ENCODE peak calls at places on chromosomes 4 and X, in seven cellular contexts. A, K, T, U, O, B and M are unnamed samples.

GRCh38 chrX:149877636-149878035 is 3.3 kb upstream of the MAGEA8 start:
- DNase-seq in B (no peak), U (no peak), T (no peak), A (no peak), K (no peak), O (no peak), M (no peak)

GRCh38 chr4:123806057-123806456 is 409.5 kb downstream of the SPRY1 start:
- DNase-seq in T (no peak), O (no peak), K (no peak), B (no peak), A (no peak), U (no peak), M (no peak)

GRCh38 chrX:54807524-54808108 is at the start of gene MAGED2:
- DNase-seq in K (no peak), B (no peak), U (peak), A (peak), O (no peak), T (no peak), M (no peak)

GRCh38 chr4:121358473-121358872 is 22.3 kb downstream of the QRFPR start:
- DNase-seq in U (no peak), A (no peak), K (no peak), O (no peak), B (no peak), T (no peak), M (no peak)

GRCh38 chr4:147596976-147597375 is 20.2 kb upstream of the TMEM184C start:
- DNase-seq in A (no peak), U (peak), T (no peak), O (no peak), B (peak), K (no peak), M (no peak)

GRCh38 chr4:87032884-87033533 is 98.2 kb downstream of the AFF1 start:
- DNase-seq in K (no peak), T (no peak), A (no peak), B (no peak), U (no peak), O (no peak), M (no peak)

GRCh38 chr4:38857354-38858096 is 908 bp upstream of the TLR6 start:
- DNase-seq in T (peak), B (no peak), K (peak), O (no peak), A (no peak), U (no peak), M (peak)

GRCh38 chr4:172898715-172899114 is 269.9 kb upstream of the GALNT7 start:
- DNase-seq in B (peak), A (no peak), O (no peak), U (no peak), T (no peak), K (no peak), M (no peak)

GRCh38 chrX:118188977-118189376 is 72.4 kb upstream of the KLHL13 start:
- DNase-seq in T (no peak), A (no peak), O (no peak), B (no peak), K (no peak), U (peak), M (no peak)

DNA sequence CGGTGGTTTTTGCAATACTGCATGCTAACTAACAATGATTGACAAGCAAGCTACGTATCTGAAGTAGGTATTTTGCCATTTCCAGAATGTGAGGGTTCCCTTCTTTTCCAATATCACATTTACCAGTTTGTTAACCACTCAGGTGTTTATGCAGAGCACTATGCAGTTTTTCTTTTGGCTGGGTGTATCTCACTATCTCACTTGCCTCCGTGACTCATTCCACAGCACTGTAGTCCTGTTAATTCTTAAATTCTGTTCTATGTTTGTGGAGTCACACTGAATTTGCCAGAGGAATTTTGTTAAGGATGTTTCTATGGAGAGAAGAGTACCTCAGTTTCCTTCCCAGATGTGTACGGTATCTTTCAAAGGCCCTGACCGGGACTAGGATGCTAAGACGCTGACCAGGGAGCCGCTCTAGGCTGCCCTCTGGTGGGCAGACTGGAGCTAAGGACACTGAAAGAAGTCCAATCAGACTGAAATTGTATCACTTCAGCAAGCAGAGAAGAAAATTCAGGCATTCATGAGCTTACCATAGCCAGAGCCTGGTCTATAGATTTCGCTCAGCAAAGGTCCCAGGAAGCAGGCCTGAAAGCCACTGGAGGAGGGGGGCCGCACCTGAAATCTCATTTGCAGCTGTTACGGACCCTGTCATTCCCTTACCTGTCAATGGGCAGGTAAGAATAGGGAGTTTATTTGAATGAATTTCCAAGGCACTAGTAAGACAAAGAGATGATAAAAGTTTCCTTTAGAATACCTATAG is 388.4 kb upstream of the SPOCK3 start:
- DNase-seq in U (peak), B (peak), K (no peak), A (peak), T (no peak), O (no peak), M (peak)
- TF ChIP-seq CTCF in U (peak), B (no peak), K (peak), A (peak), T (peak), O (peak), M (peak)

GRCh38 chr4:25801594-25801993 is 61.2 kb downstream of the SEL1L3 start:
- DNase-seq in O (no peak), A (no peak), T (no peak), B (no peak), K (peak), U (no peak), M (no peak)
- TF ChIP-seq CTCF in O (no peak), A (no peak), T (no peak), B (no peak), K (no peak), U (no peak), M (no peak)

DNA sequence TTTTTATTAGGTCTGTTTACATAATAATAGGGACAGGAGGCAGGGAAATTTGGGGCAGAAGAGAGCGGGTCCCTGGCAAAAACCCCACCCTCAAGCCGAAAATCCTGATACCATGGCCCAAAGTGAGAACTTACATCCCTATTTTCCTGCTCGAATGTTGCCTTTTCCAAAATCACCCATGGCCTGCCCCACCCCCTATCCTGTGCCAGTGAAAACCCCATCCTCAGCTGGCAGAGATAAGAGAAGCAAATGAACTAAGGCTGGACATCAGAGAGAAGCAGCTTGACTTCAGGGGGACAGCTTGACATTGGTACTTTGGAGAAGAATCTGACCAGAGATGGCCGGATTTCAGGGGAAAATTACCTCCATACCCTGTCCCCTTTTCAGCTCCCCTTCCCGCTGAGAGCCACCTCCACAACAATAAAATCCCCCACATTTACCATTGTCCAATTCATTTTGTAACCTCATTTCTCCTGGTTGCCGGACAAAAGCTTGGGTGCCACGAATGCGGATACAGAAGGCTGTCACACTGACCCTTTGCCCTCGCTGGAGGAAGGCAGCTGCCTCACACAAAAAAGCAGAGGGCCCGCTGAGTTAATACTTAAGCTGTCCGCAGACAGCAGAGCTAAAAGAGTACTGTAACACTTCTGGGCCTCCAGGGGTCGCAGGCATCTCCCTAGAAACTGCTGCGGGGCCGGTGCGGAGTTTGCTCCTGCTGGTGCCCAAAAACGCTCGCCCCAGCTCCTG is 196.2 kb downstream of the SNCA start:
- DNase-seq in K (peak), O (peak), A (peak), T (no peak), B (no peak), U (peak), M (no peak)
- TF ChIP-seq CTCF in K (no peak), O (peak), A (peak), T (no peak), B (no peak), U (peak), M (no peak)

GRCh38 chr4:153451931-153452660 is 14.1 kb upstream of the TMEM131L start:
- DNase-seq in U (peak), K (no peak), T (no peak), B (no peak), O (no peak), A (no peak), M (no peak)
- TF ChIP-seq CTCF in U (no peak), K (no peak), T (no peak), B (no peak), O (no peak), A (no peak), M (no peak)

DNA sequence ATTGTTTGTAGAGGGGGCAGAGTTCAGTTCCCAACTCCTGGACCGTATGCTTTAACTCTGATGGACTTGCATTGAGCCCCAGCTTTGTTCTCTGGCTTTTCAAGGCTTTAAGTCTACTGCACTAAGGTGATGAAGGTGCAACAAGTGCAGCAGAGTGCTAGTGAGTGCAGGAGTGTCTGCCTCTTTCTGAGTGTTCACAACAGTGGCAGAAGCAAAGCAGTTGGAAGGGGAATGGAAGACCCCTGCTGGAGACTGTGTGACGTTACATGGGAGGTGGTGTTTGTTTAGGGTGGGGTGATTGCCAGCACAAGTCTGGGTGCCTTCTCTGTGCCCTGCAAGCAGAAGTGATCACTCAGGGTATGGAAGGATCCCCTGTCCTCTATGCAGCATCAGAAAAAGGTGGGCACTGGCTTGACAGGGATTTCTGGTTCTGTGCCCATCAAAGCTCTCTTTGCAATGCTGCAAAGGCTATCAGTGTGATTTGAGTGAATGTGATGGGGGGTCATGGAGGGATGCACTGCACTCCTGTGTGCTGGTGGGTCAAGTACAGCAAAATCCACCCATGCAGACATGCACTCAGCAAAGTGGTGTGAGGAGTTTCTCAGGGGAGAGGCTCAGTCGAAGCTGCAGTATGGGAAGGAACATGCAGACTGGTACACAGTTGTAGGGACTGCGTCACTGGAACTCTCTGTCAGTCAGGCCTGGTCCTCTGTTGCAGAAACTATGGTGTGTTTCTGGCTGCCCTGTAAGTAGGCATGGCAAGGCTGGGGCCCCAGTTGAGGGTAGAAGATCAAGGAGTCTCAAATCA is 70.9 kb upstream of the UGT2B7 start:
- DNase-seq in B (no peak), A (peak), U (peak), T (no peak), O (no peak), K (no peak), M (no peak)
- TF ChIP-seq CTCF in B (peak), A (peak), U (no peak), T (no peak), O (no peak), K (no peak), M (peak)

GRCh38 chrX:68807818-68808217 is 21.0 kb upstream of the EFNB1 start:
- DNase-seq in O (no peak), B (no peak), A (no peak), U (no peak), K (no peak), T (no peak), M (no peak)
- TF ChIP-seq CTCF in O (peak), B (no peak), A (peak), U (no peak), K (peak), T (no peak), M (peak)